ENCODE peak calls at places on chromosomes 3 and 15, in four cellular contexts. D is H9, Y is IMR-90, F is H1. V is an unnamed sample. For H3K4me1, the result is how much of the 10 kb centered on the place peaks cover.

GRCh38 chr3:184261270-184262165 is at the start of gene CAMK2N2:
- DNase-seq in D (peak), Y (peak), F (no peak), V (peak)

GRCh38 chr3:45554001-45554691 is 40.4 kb upstream of the LIMD1 start:
- DNase-seq in D (no peak), Y (peak), F (no peak), V (peak)

GRCh38 chr3:196168808-196169391 is 42.3 kb downstream of the ZDHHC19 start:
- DNase-seq in D (no peak), Y (no peak), F (no peak), V (no peak)

GRCh38 chr15:98347001-98347400 is 301.3 kb upstream of the IGF1R start:
- DNase-seq in D (no peak), Y (no peak), F (no peak), V (no peak)

GRCh38 chr3:134239538-134239937 is 11.1 kb downstream of the RYK start:
- DNase-seq in D (no peak), Y (peak), F (no peak), V (no peak)

GRCh38 chr3:51974277-51974962 is 444 bp upstream of the ABHD14A start:
- DNase-seq in D (no peak), Y (no peak), F (no peak), V (no peak)

GRCh38 chr3:157718835-157719234 is 215.6 kb upstream of the VEPH1 start:
- DNase-seq in D (no peak), Y (no peak), F (no peak), V (peak)

GRCh38 chr3:14801668-14802067 is 17.1 kb upstream of the FGD5 start:
- DNase-seq in D (no peak), Y (no peak), F (no peak), V (no peak)

GRCh38 chr3:17740703-17741102 is 1.7 kb downstream of the TBC1D5 start:
- DNase-seq in D (no peak), Y (peak), F (no peak), V (peak)

GRCh38 chr3:188631291-188632010 is 477.5 kb downstream of the LPP start:
- DNase-seq in D (no peak), Y (peak), F (no peak), V (peak)

GRCh38 chr15:81385110-81386076 is 11.4 kb upstream of the TMC3 start:
- DNase-seq in D (no peak), Y (no peak), F (no peak), V (no peak)

GRCh38 chr3:31770822-31771326 is 210.2 kb downstream of the OSBPL10 start:
- DNase-seq in D (no peak), Y (peak), F (no peak), V (no peak)

GRCh38 chr15:58545307-58546065 is 113.7 kb downstream of the LIPC start:
- DNase-seq in D (no peak), Y (peak), F (no peak), V (no peak)

GRCh38 chr3:181362378-181362777 is 349.3 kb upstream of the SOX2 start:
- DNase-seq in D (no peak), Y (no peak), F (no peak), V (no peak)

GRCh38 chr3:130480736-130481135 is 36.2 kb upstream of the COL6A6 start:
- DNase-seq in D (peak), Y (peak), F (peak), V (peak)

GRCh38 chr3:174862666-174863065 is 3.5 kb downstream of the NAALADL2 start:
- DNase-seq in D (no peak), Y (peak), F (no peak), V (no peak)

GRCh38 chr3:62696011-62696410 is 179.2 kb downstream of the CADPS start:
- DNase-seq in D (no peak), Y (no peak), F (no peak), V (no peak)

GRCh38 chr15:60760646-60761504 is 281.9 kb upstream of the ICE2 start:
- DNase-seq in D (no peak), Y (peak), F (no peak), V (no peak)

GRCh38 chr3:33833408-33834116 is 35.1 kb downstream of the PDCD6IP start:
- DNase-seq in D (no peak), Y (no peak), F (no peak), V (peak)

GRCh38 chr3:33831053-33831452 is 32.6 kb downstream of the PDCD6IP start:
- DNase-seq in D (no peak), Y (peak), F (no peak), V (no peak)

GRCh38 chr3:33826688-33827087 is 28.3 kb downstream of the PDCD6IP start:
- DNase-seq in D (no peak), Y (peak), F (no peak), V (no peak)

GRCh38 chr3:33826206-33826605 is 27.8 kb downstream of the PDCD6IP start:
- DNase-seq in D (no peak), Y (peak), F (no peak), V (no peak)

DNA sequence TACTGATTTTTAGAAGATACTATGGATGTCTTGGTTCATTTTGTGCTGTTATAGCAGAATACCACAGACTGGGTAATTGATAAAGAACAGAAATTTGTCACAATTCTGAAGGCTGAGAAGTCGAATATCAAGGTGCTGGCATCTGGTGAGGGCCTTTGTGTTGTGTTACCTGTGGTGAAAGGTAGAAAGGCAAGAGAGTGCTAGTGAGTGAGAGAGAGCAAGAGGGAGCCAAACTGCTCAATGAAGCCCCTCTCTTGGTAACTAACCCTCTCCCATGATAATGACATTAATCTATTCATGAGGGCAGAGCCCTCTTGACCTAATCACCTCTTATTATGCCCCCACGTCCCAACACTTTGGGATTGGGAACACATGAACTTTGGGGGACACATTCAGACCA is 31.3 kb downstream of the PDCD6IP start:
- DNase-seq in D (no peak), Y (no peak), F (no peak), V (no peak)
- H4K5ac ChIP-seq in D (no peak), Y (no peak), F (no peak), V (no peak)

GRCh38 chr3:103446958-103447357 is 1012.1 kb downstream of the ZPLD1 start:
- DNase-seq in D (no peak), Y (no peak), F (no peak), V (no peak)
- H4K8ac ChIP-seq in D (no peak), Y (no peak), F (no peak), V (no peak)

DNA sequence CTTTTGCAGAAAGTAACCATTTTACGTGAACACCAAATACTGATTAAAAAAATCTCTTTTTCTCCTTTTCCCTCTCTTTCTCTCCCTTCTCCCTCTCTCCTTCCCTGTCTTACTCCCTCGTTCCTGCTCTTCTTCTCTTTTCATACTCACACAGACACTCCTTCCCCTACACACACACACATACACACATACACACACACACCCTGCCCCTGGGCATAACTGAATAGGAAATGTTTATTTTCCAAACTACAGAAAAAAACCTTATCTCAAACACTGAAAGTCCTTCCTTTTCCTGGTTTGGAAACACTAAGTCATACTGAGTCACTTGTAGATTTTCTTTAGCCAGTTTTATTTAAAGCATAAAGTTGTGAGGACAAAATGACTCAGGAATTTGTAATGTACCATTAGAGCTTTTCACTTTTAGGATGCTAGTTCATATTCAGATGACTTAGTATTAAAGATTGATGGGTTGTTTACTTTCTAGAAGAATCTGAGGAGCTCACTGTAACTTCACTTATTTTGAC is 62.4 kb downstream of the MBNL1 start:
- DNase-seq in D (no peak), Y (peak), F (no peak), V (no peak)
- H3K4me1 ChIP-seq in D (under half), Y (under half), F (under half), V (under half)

GRCh38 chr3:117557008-117557407 is 847.4 kb downstream of the TUSC7 start:
- DNase-seq in D (no peak), Y (no peak), F (no peak), V (no peak)
- H4K5ac ChIP-seq in D (no peak), Y (no peak), F (no peak), V (no peak)

GRCh38 chr3:182999767-183000166 is 19.4 kb upstream of the DCUN1D1 start:
- DNase-seq in D (no peak), Y (no peak), F (no peak), V (no peak)
- H4K8ac ChIP-seq in D (no peak), Y (no peak), F (no peak), V (no peak)

GRCh38 chr3:12996181-12996506 is 77.1 kb downstream of the IQSEC1 start:
- DNase-seq in D (no peak), Y (peak), F (no peak), V (no peak)
- H3K4me1 ChIP-seq in D (under half), Y (under half), F (under half), V (under half)

GRCh38 chr3:29275309-29275708 is 5.6 kb upstream of the RBMS3 start:
- DNase-seq in D (no peak), Y (peak), F (no peak), V (no peak)
- H4K5ac ChIP-seq in D (no peak), Y (no peak), F (no peak), V (no peak)

GRCh38 chr3:9916346-9916733 is 558 bp upstream of the IL17RC start:
- DNase-seq in D (no peak), Y (peak), F (no peak), V (peak)
- H4K8ac ChIP-seq in D (no peak), Y (peak), F (no peak), V (no peak)